ENCODE peak calls at places on chromosome 5, in seven cellular contexts. Z, F, H, L, Q, J and X are unnamed samples.

GRCh38 chr5:52455920-52456319 is 331.8 kb upstream of the ITGA1 start:
- DNase-seq in Z (no peak), F (no peak), H (no peak), L (no peak), Q (no peak), J (no peak), X (no peak)

GRCh38 chr5:9670371-9670770 is 40.2 kb upstream of the TAS2R1 start:
- DNase-seq in Z (no peak), F (no peak), H (no peak), L (no peak), Q (no peak), J (no peak), X (no peak)

GRCh38 chr5:54900906-54901725 is 84.3 kb downstream of the ESM1 start:
- DNase-seq in Z (no peak), F (no peak), H (no peak), L (peak), Q (no peak), J (peak), X (no peak)

GRCh38 chr5:78953092-78953800 is 31.9 kb downstream of the ARSB start:
- DNase-seq in Z (no peak), F (no peak), H (no peak), L (peak), Q (no peak), J (peak), X (no peak)

GRCh38 chr5:96614110-96614691 is 48.0 kb upstream of the CAST start:
- DNase-seq in Z (no peak), F (peak), H (peak), L (peak), Q (peak), J (peak), X (peak)

GRCh38 chr5:8633706-8634105 is 764.8 kb downstream of the MTRR start:
- DNase-seq in Z (no peak), F (no peak), H (no peak), L (no peak), Q (no peak), J (peak), X (no peak)

GRCh38 chr5:7391215-7391614 is 4.7 kb upstream of the ADCY2 start:
- DNase-seq in Z (no peak), F (no peak), H (no peak), L (peak), Q (no peak), J (no peak), X (no peak)

GRCh38 chr5:3619584-3619983 is 24.0 kb downstream of the IRX1 start:
- DNase-seq in Z (no peak), F (no peak), H (no peak), L (no peak), Q (no peak), J (no peak), X (no peak)